ENCODE peak calls at places on chromosomes 6 and 20, in ten cellular contexts. O is NCI-H1930; F is A549; B is T-helper 1 cell; R is NAMALWA; A is central memory CD4-positive, alpha-beta T cell; L is GM13977; T is nephron progenitor cell; P is OCI-M1; S is stimulated activated CD4-positive, alpha-beta T cell treated with anti-CD3 and anti-CD28 coated beads, Interleukin-1b, Interleukin-23, amount 100 ng/mL, for 24 hours. D is an unnamed sample.

GRCh38 chr20:21225215-21225947 is 77.8 kb upstream of the XRN2 start:
- DNase-seq in O (no peak), F (no peak), B (no peak), R (no peak), A (no peak), L (no peak), T (no peak), P (no peak), S (no peak), D (peak)

GRCh38 chr6:157625764-157626163 is 197.3 kb upstream of the SNX9 start:
- DNase-seq in O (no peak), F (no peak), B (no peak), R (no peak), A (no peak), L (no peak), T (no peak), P (no peak), S (no peak), D (no peak)

GRCh38 chr6:131023834-131024504 is 39.1 kb downstream of the EPB41L2 start:
- DNase-seq in O (no peak), F (peak), B (no peak), R (no peak), A (no peak), L (no peak), T (no peak), P (no peak), S (no peak), D (peak)

GRCh38 chr20:1844723-1845523 is 50.3 kb upstream of the SIRPA start:
- DNase-seq in O (no peak), F (no peak), B (no peak), R (peak), A (no peak), L (peak), T (no peak), P (peak), S (no peak), D (peak)

GRCh38 chr6:36098920-36099647 is 31.2 kb upstream of the MAPK13 start:
- DNase-seq in O (no peak), F (peak), B (no peak), R (no peak), A (no peak), L (no peak), T (no peak), P (peak), S (no peak), D (peak)

GRCh38 chr20:6705920-6706500 is 61.5 kb upstream of the BMP2 start:
- DNase-seq in O (no peak), F (no peak), B (no peak), R (no peak), A (no peak), L (no peak), T (no peak), P (no peak), S (no peak), D (no peak)

GRCh38 chr6:118558811-118559217 is 10.7 kb downstream of the PLN start:
- DNase-seq in O (no peak), F (no peak), B (no peak), R (no peak), A (peak), L (no peak), T (no peak), P (no peak), S (no peak), D (no peak)

GRCh38 chr20:35277127-35277526 is 795 bp downstream of the MMP24OS start:
- DNase-seq in O (no peak), F (no peak), B (no peak), R (no peak), A (no peak), L (no peak), T (no peak), P (no peak), S (no peak), D (no peak)

GRCh38 chr20:58160451-58161051 is 67.9 kb downstream of the ANKRD60 start:
- DNase-seq in O (no peak), F (no peak), B (no peak), R (no peak), A (no peak), L (no peak), T (no peak), P (no peak), S (no peak), D (no peak)

GRCh38 chr6:137182654-137183073 is 9.2 kb upstream of the IL22RA2 start:
- DNase-seq in O (no peak), F (no peak), B (no peak), R (no peak), A (no peak), L (no peak), T (no peak), P (no peak), S (no peak), D (no peak)

GRCh38 chr6:26044140-26045045 is 42.8 kb upstream of the HFE start:
- DNase-seq in O (no peak), F (peak), B (no peak), R (no peak), A (peak), L (no peak), T (no peak), P (no peak), S (no peak), D (peak)

GRCh38 chr6:158529629-158530028 is 30.3 kb upstream of the TMEM181 start:
- DNase-seq in O (no peak), F (no peak), B (no peak), R (no peak), A (no peak), L (no peak), T (no peak), P (no peak), S (no peak), D (no peak)

GRCh38 chr20:34013532-34013931 is 19.8 kb downstream of the RALY start:
- DNase-seq in O (no peak), F (no peak), B (no peak), R (no peak), A (no peak), L (no peak), T (no peak), P (peak), S (no peak), D (no peak)

GRCh38 chr6:149354009-149354408 is 36.5 kb downstream of the TAB2 start:
- DNase-seq in O (peak), F (no peak), B (no peak), R (no peak), A (peak), L (no peak), T (no peak), P (no peak), S (no peak), D (no peak)

GRCh38 chr20:7695622-7696021 is 244.6 kb downstream of the HAO1 start:
- DNase-seq in O (no peak), F (no peak), B (no peak), R (no peak), A (no peak), L (no peak), T (no peak), P (no peak), S (no peak), D (peak)

GRCh38 chr6:151082079-151082478 is 157.7 kb upstream of the AKAP12 start:
- DNase-seq in O (no peak), F (peak), B (no peak), R (no peak), A (no peak), L (no peak), T (no peak), P (no peak), S (no peak), D (no peak)

GRCh38 chr6:150775804-150776203 is 89.7 kb upstream of the MTHFD1L start:
- DNase-seq in O (no peak), F (no peak), B (no peak), R (no peak), A (no peak), L (no peak), T (no peak), P (no peak), S (no peak), D (no peak)

GRCh38 chr6:120786682-120787081 is 547.6 kb downstream of the TBC1D32 start:
- DNase-seq in O (no peak), F (no peak), B (no peak), R (no peak), A (no peak), L (no peak), T (no peak), P (no peak), S (no peak), D (no peak)

GRCh38 chr20:24653306-24653705 is 183.9 kb downstream of the SYNDIG1 start:
- DNase-seq in O (no peak), F (peak), B (no peak), R (no peak), A (no peak), L (no peak), T (no peak), P (no peak), S (no peak), D (peak)

GRCh38 chr6:124203812-124204167 is 400.1 kb downstream of the NKAIN2 start:
- DNase-seq in O (no peak), F (no peak), B (no peak), R (no peak), A (no peak), L (no peak), T (no peak), P (no peak), S (no peak), D (peak)

GRCh38 chr6:42841844-42842584 is 37.4 kb upstream of the RPL7L1 start:
- DNase-seq in O (no peak), F (no peak), B (no peak), R (no peak), A (no peak), L (no peak), T (no peak), P (no peak), S (no peak), D (no peak)

GRCh38 chr6:137749595-137750215 is 117.4 kb upstream of the TNFAIP3 start:
- DNase-seq in O (no peak), F (no peak), B (no peak), R (no peak), A (no peak), L (no peak), T (no peak), P (no peak), S (no peak), D (peak)

GRCh38 chr6:50610562-50610961 is 102.8 kb upstream of the TFAP2D start:
- DNase-seq in O (no peak), F (no peak), B (no peak), R (peak), A (no peak), L (no peak), T (no peak), P (peak), S (no peak), D (no peak)

GRCh38 chr20:47705497-47705856 is 79.8 kb downstream of the SULF2 start:
- DNase-seq in O (no peak), F (no peak), B (no peak), R (no peak), A (no peak), L (no peak), T (no peak), P (no peak), S (no peak), D (peak)

D was measured in cardiac fibroblast.